ENCODE peak calls at places on chromosome X, in nine cellular contexts. S, K, G, E, A, R, Q, Z and H are unnamed samples.

GRCh38 chrX:11064851-11065600 is 46.1 kb upstream of the HCCS start:
- DNase-seq in S (no peak), K (no peak), G (peak; percentile 75), E (no peak), A (no peak), R (peak; percentile 91), Q (no peak), Z (no peak), H (no peak)

GRCh38 chrX:101676571-101676970 is 16.9 kb upstream of the ARMCX2 start:
- DNase-seq in S (no peak), K (no peak), G (no peak), E (no peak), A (no peak), R (no peak), Q (no peak), Z (no peak), H (no peak)

GRCh38 chrX:15525664-15526416 is 25.2 kb downstream of the BMX start:
- DNase-seq in S (no peak), K (no peak), G (peak; percentile 10), E (peak; percentile 66), A (no peak), R (no peak), Q (no peak), Z (no peak), H (peak; percentile 84)

GRCh38 chrX:4484266-4484665 is 770.8 kb upstream of the PRKX start:
- DNase-seq in S (no peak), K (no peak), G (no peak), E (no peak), A (no peak), R (no peak), Q (no peak), Z (no peak), H (no peak)

GRCh38 chrX:48045410-48046311 is 25.8 kb downstream of the ZNF630 start:
- DNase-seq in S (no peak), K (no peak), G (peak; percentile 75), E (no peak), A (no peak), R (peak; percentile 95), Q (no peak), Z (no peak), H (no peak)

GRCh38 chrX:109393859-109394258 is 88.0 kb downstream of the GUCY2F start:
- DNase-seq in S (no peak), K (no peak), G (peak; percentile 19), E (no peak), A (no peak), R (no peak), Q (no peak), Z (no peak), H (peak; percentile 3)

GRCh38 chrX:108610141-108610540 is 126.2 kb downstream of the IRS4 start:
- DNase-seq in S (no peak), K (no peak), G (no peak), E (no peak), A (no peak), R (peak; percentile 25), Q (no peak), Z (no peak), H (no peak)

GRCh38 chrX:10636337-10636736 is 16.0 kb upstream of the MID1 start:
- DNase-seq in S (peak; percentile 39), K (no peak), G (no peak), E (no peak), A (no peak), R (peak; percentile 76), Q (no peak), Z (no peak), H (peak; percentile 41)

GRCh38 chrX:115602729-115603389 is 41.9 kb downstream of the PLS3 start:
- DNase-seq in S (no peak), K (no peak), G (peak; percentile 59), E (no peak), A (no peak), R (no peak), Q (no peak), Z (no peak), H (peak; percentile 76)

GRCh38 chrX:109782994-109783711 is 50.1 kb upstream of the ACSL4 start:
- DNase-seq in S (no peak), K (no peak), G (no peak), E (no peak), A (no peak), R (no peak), Q (no peak), Z (no peak), H (no peak)

GRCh38 chrX:8579602-8580001 is 115.0 kb downstream of the VCX3B start:
- DNase-seq in S (no peak), K (no peak), G (peak; percentile 39), E (no peak), A (no peak), R (no peak), Q (no peak), Z (no peak), H (peak; percentile 80)

GRCh38 chrX:17030092-17030491 is 83.6 kb downstream of the REPS2 start:
- DNase-seq in S (no peak), K (no peak), G (no peak), E (no peak), A (no peak), R (no peak), Q (no peak), Z (no peak), H (peak; percentile 12)

GRCh38 chrX:70289793-70290770 is at the start of the genes KIF4A and PDZD11:
- DNase-seq in S (peak; percentile 92), K (peak; percentile 43), G (peak; percentile 72), E (peak; percentile 49), A (peak; percentile 66), R (peak; percentile 72), Q (peak; percentile 93), Z (peak; percentile 69), H (peak; percentile 90)

GRCh38 chrX:104270916-104271512 is 16.3 kb upstream of the ESX1 start:
- DNase-seq in S (no peak), K (no peak), G (peak; percentile 47), E (peak; percentile 8), A (no peak), R (peak; percentile 37), Q (no peak), Z (peak; percentile 26), H (peak; percentile 45)

GRCh38 chrX:9529223-9529622 is 64.4 kb downstream of the TBL1X start:
- DNase-seq in S (no peak), K (no peak), G (no peak), E (no peak), A (no peak), R (no peak), Q (no peak), Z (no peak), H (no peak)

GRCh38 chrX:17475820-17476219 is 100.8 kb downstream of the NHS start:
- DNase-seq in S (no peak), K (no peak), G (no peak), E (no peak), A (no peak), R (peak; percentile 27), Q (no peak), Z (no peak), H (no peak)

GRCh38 chrX:151714367-151714766 is 1.5 kb upstream of the FATE1 start:
- DNase-seq in S (no peak), K (no peak), G (no peak), E (no peak), A (no peak), R (no peak), Q (no peak), Z (no peak), H (no peak)

GRCh38 chrX:39011454-39012204 is 210.4 kb downstream of the MID1IP1 start:
- DNase-seq in S (no peak), K (no peak), G (peak; percentile 59), E (no peak), A (no peak), R (peak; percentile 60), Q (no peak), Z (no peak), H (no peak)

GRCh38 chrX:133726211-133726630 is 259.2 kb downstream of the GPC3 start:
- DNase-seq in S (no peak), K (no peak), G (peak; percentile 93), E (no peak), A (no peak), R (peak; percentile 20), Q (no peak), Z (no peak), H (peak; percentile 65)

GRCh38 chrX:2464677-2465166 is 36.1 kb downstream of the DHRSX start:
- DNase-seq in S (no peak), K (no peak), G (no peak), E (no peak), A (no peak), R (no peak), Q (no peak), Z (no peak), H (no peak)

GRCh38 chrX:15785176-15785735 is 5.0 kb upstream of the ZRSR2 start:
- DNase-seq in S (no peak), K (no peak), G (no peak), E (no peak), A (no peak), R (no peak), Q (no peak), Z (no peak), H (no peak)

GRCh38 chrX:154735695-154736393 is 15.0 kb downstream of the GAB3 start:
- DNase-seq in S (no peak), K (no peak), G (peak; percentile 80), E (no peak), A (no peak), R (peak; percentile 89), Q (no peak), Z (no peak), H (no peak)

GRCh38 chrX:67044029-67044653 is 405.3 kb upstream of the EDA2R start:
- DNase-seq in S (no peak), K (no peak), G (no peak), E (no peak), A (no peak), R (no peak), Q (no peak), Z (no peak), H (no peak)

GRCh38 chrX:38879631-38880220 is 78.5 kb downstream of the MID1IP1 start:
- DNase-seq in S (no peak), K (no peak), G (peak; percentile 82), E (peak; percentile 44), A (no peak), R (no peak), Q (peak; percentile 78), Z (no peak), H (peak; percentile 51)

GRCh38 chrX:30414144-30414543 is 105.0 kb upstream of the NR0B1 start:
- DNase-seq in S (no peak), K (no peak), G (no peak), E (no peak), A (no peak), R (no peak), Q (no peak), Z (no peak), H (no peak)

GRCh38 chrX:155334486-155335316 is at the start of gene CLIC2:
- DNase-seq in S (no peak), K (no peak), G (peak; percentile 74), E (peak; percentile 56), A (no peak), R (peak; percentile 93), Q (no peak), Z (peak; percentile 56), H (peak; percentile 3)

GRCh38 chrX:1587161-1587560 is 4.2 kb upstream of the AKAP17A start:
- DNase-seq in S (no peak), K (no peak), G (no peak), E (no peak), A (no peak), R (no peak), Q (no peak), Z (no peak), H (no peak)

GRCh38 chrX:41960142-41960541 is 36.8 kb upstream of the CASK start:
- DNase-seq in S (no peak), K (no peak), G (peak; percentile 35), E (no peak), A (no peak), R (no peak), Q (no peak), Z (no peak), H (peak; percentile 4)

GRCh38 chrX:104343408-104344129 is 88.8 kb upstream of the ESX1 start:
- DNase-seq in S (peak; percentile 30), K (no peak), G (peak; percentile 61), E (peak; percentile 0), A (peak; percentile 13), R (peak; percentile 68), Q (no peak), Z (peak; percentile 40), H (peak; percentile 20)

GRCh38 chrX:14028473-14028872 is 1.2 kb downstream of the GEMIN8 start:
- DNase-seq in S (no peak), K (no peak), G (no peak), E (no peak), A (no peak), R (no peak), Q (no peak), Z (no peak), H (peak; percentile 11)

GRCh38 chrX:39809326-39809725 is 288.4 kb downstream of the BCOR start:
- DNase-seq in S (no peak), K (no peak), G (peak; percentile 87), E (no peak), A (no peak), R (peak; percentile 41), Q (no peak), Z (no peak), H (no peak)